ENCODE peak calls at places on chromosomes 6 and 20, in nine cellular contexts. One of them, this sample, is unnamed.

GRCh38 chr6:169986171-169986847 is 234.9 kb downstream of the ERMARD start:
- DNase-seq in psoas muscle: no peak
- DNase-seq in uterus: no peak
- DNase-seq in AG10803: no peak
- DNase-seq in SK-N-SH: no peak
- DNase-seq in heart left ventricle: no peak
- DNase-seq in bronchial epithelial cell: no peak
- DNase-seq in HCT116: no peak
- DNase-seq in fibroblast of the aortic adventitia: no peak
- DNase-seq in this sample: no peak

GRCh38 chr20:61832181-61832580 is 233.5 kb downstream of the TAF4 start:
- DNase-seq in psoas muscle: no peak
- DNase-seq in uterus: no peak
- DNase-seq in AG10803: no peak
- DNase-seq in SK-N-SH: no peak
- DNase-seq in heart left ventricle: no peak
- DNase-seq in bronchial epithelial cell: no peak
- DNase-seq in HCT116: no peak
- DNase-seq in fibroblast of the aortic adventitia: no peak
- DNase-seq in this sample: no peak

GRCh38 chr6:150874184-150874583 is 8.7 kb downstream of the MTHFD1L start:
- DNase-seq in psoas muscle: no peak
- DNase-seq in uterus: no peak
- DNase-seq in AG10803: no peak
- DNase-seq in SK-N-SH: no peak
- DNase-seq in heart left ventricle: no peak
- DNase-seq in bronchial epithelial cell: no peak
- DNase-seq in HCT116: no peak
- DNase-seq in fibroblast of the aortic adventitia: no peak
- DNase-seq in this sample: no peak

GRCh38 chr20:2396241-2396814 is 15.6 kb downstream of the TGM6 start:
- DNase-seq in psoas muscle: no peak
- DNase-seq in uterus: no peak
- DNase-seq in AG10803: no peak
- DNase-seq in SK-N-SH: no peak
- DNase-seq in heart left ventricle: no peak
- DNase-seq in bronchial epithelial cell: no peak
- DNase-seq in HCT116: no peak
- DNase-seq in fibroblast of the aortic adventitia: no peak
- DNase-seq in this sample: no peak

GRCh38 chr20:44153636-44154043 is 33.3 kb downstream of the JPH2 start:
- DNase-seq in psoas muscle: no peak
- DNase-seq in uterus: peak; percentile 66
- DNase-seq in AG10803: peak; percentile 76
- DNase-seq in SK-N-SH: no peak
- DNase-seq in heart left ventricle: no peak
- DNase-seq in bronchial epithelial cell: no peak
- DNase-seq in HCT116: no peak
- DNase-seq in fibroblast of the aortic adventitia: peak; percentile 13
- DNase-seq in this sample: peak; percentile 13

GRCh38 chr6:155829646-155830045 is 374.0 kb upstream of the NOX3 start:
- DNase-seq in psoas muscle: no peak
- DNase-seq in uterus: no peak
- DNase-seq in AG10803: no peak
- DNase-seq in SK-N-SH: no peak
- DNase-seq in heart left ventricle: no peak
- DNase-seq in bronchial epithelial cell: peak; percentile 75
- DNase-seq in HCT116: no peak
- DNase-seq in fibroblast of the aortic adventitia: no peak
- DNase-seq in this sample: no peak

GRCh38 chr20:10501377-10501776 is 66.3 kb downstream of the SLX4IP start:
- DNase-seq in psoas muscle: no peak
- DNase-seq in uterus: no peak
- DNase-seq in AG10803: peak; percentile 21
- DNase-seq in SK-N-SH: no peak
- DNase-seq in heart left ventricle: no peak
- DNase-seq in bronchial epithelial cell: peak; percentile 20
- DNase-seq in HCT116: no peak
- DNase-seq in fibroblast of the aortic adventitia: peak; percentile 25
- DNase-seq in this sample: peak; percentile 11

GRCh38 chr20:9306521-9306920 is 207.9 kb upstream of the LAMP5 start:
- DNase-seq in psoas muscle: no peak
- DNase-seq in uterus: no peak
- DNase-seq in AG10803: peak; percentile 85
- DNase-seq in SK-N-SH: no peak
- DNase-seq in heart left ventricle: no peak
- DNase-seq in bronchial epithelial cell: peak; percentile 94
- DNase-seq in HCT116: no peak
- DNase-seq in fibroblast of the aortic adventitia: peak; percentile 32
- DNase-seq in this sample: peak; percentile 77

DNA sequence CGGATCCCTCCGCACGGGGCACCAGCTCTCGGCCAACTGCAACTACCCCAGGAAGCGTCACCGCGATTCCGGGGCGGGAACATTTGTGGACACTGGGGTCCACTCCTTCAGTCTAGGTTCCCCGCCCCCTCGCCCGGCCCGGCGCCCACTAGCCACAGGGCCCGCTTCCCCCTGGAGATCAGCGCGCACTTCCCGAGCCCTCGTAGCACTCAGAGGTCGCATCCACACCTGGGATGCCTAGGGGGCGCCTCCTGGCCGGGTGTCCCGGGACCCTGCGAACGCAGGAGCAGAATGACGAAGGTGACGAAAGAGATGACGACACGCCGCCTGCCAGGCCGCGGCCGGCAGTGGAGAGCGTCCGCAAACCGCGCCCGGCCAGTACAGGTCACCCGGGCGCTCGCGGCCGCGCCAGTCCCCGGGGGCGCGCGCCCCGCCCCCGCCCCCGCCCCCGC is 309 bp upstream of the AIG1 start:
- DNase-seq in psoas muscle: peak; percentile 90
- DNase-seq in uterus: peak; percentile 69
- DNase-seq in AG10803: peak; percentile 90
- DNase-seq in SK-N-SH: peak; percentile 88
- DNase-seq in heart left ventricle: peak; percentile 85
- DNase-seq in bronchial epithelial cell: peak; percentile 68
- DNase-seq in HCT116: peak; percentile 90
- DNase-seq in fibroblast of the aortic adventitia: peak; percentile 77
- DNase-seq in this sample: peak; percentile 85
- TF ChIP-seq CTCF in psoas muscle: no peak
- TF ChIP-seq CTCF in uterus: no peak
- TF ChIP-seq CTCF in AG10803: no peak
- TF ChIP-seq CTCF in SK-N-SH: no peak
- TF ChIP-seq CTCF in heart left ventricle: peak; percentile 40
- TF ChIP-seq CTCF in bronchial epithelial cell: peak; percentile 32
- TF ChIP-seq CTCF in HCT116: no peak
- TF ChIP-seq CTCF in fibroblast of the aortic adventitia: peak; percentile 8
- TF ChIP-seq CTCF in this sample: no peak

GRCh38 chr6:43490523-43490939 is 13.2 kb downstream of the TJAP1 start:
- DNase-seq in psoas muscle: no peak
- DNase-seq in uterus: no peak
- DNase-seq in AG10803: no peak
- DNase-seq in SK-N-SH: no peak
- DNase-seq in heart left ventricle: no peak
- DNase-seq in bronchial epithelial cell: no peak
- DNase-seq in HCT116: no peak
- DNase-seq in fibroblast of the aortic adventitia: peak; percentile 47
- DNase-seq in this sample: no peak

GRCh38 chr6:43489277-43490072 is 12.1 kb downstream of the TJAP1 start:
- DNase-seq in psoas muscle: no peak
- DNase-seq in uterus: no peak
- DNase-seq in AG10803: no peak
- DNase-seq in SK-N-SH: peak; percentile 89
- DNase-seq in heart left ventricle: no peak
- DNase-seq in bronchial epithelial cell: no peak
- DNase-seq in HCT116: no peak
- DNase-seq in fibroblast of the aortic adventitia: no peak
- DNase-seq in this sample: no peak

GRCh38 chr6:43492673-43493072 is 15.3 kb downstream of the TJAP1 start:
- DNase-seq in psoas muscle: no peak
- DNase-seq in uterus: no peak
- DNase-seq in AG10803: peak; percentile 39
- DNase-seq in SK-N-SH: no peak
- DNase-seq in heart left ventricle: no peak
- DNase-seq in bronchial epithelial cell: no peak
- DNase-seq in HCT116: no peak
- DNase-seq in fibroblast of the aortic adventitia: no peak
- DNase-seq in this sample: no peak

GRCh38 chr6:43491750-43492661 is 14.6 kb downstream of the TJAP1 start:
- DNase-seq in psoas muscle: peak; percentile 95
- DNase-seq in uterus: peak; percentile 76
- DNase-seq in AG10803: peak; percentile 80
- DNase-seq in SK-N-SH: peak; percentile 52
- DNase-seq in heart left ventricle: peak; percentile 85
- DNase-seq in bronchial epithelial cell: peak; percentile 73
- DNase-seq in HCT116: no peak
- DNase-seq in fibroblast of the aortic adventitia: peak; percentile 73
- DNase-seq in this sample: peak; percentile 77

GRCh38 chr6:43488667-43489276 is 11.4 kb downstream of the TJAP1 start:
- DNase-seq in psoas muscle: no peak
- DNase-seq in uterus: no peak
- DNase-seq in AG10803: peak; percentile 51
- DNase-seq in SK-N-SH: no peak
- DNase-seq in heart left ventricle: no peak
- DNase-seq in bronchial epithelial cell: no peak
- DNase-seq in HCT116: no peak
- DNase-seq in fibroblast of the aortic adventitia: no peak
- DNase-seq in this sample: peak; percentile 28
- H3K4me3 ChIP-seq in psoas muscle: peak overlapping the region; percentile 8
- H3K4me3 ChIP-seq in uterus: no peak overlapping the region
- H3K4me3 ChIP-seq in AG10803: no peak overlapping the region
- H3K4me3 ChIP-seq in SK-N-SH: no peak overlapping the region
- H3K4me3 ChIP-seq in heart left ventricle: no peak overlapping the region
- H3K4me3 ChIP-seq in bronchial epithelial cell: no peak overlapping the region
- H3K4me3 ChIP-seq in HCT116: no peak overlapping the region
- H3K4me3 ChIP-seq in fibroblast of the aortic adventitia: no peak overlapping the region
- H3K4me3 ChIP-seq in this sample: no peak overlapping the region

GRCh38 chr6:10406556-10406955 is 8.3 kb downstream of the TFAP2A start:
- DNase-seq in psoas muscle: no peak
- DNase-seq in uterus: no peak
- DNase-seq in AG10803: no peak
- DNase-seq in SK-N-SH: no peak
- DNase-seq in heart left ventricle: no peak
- DNase-seq in bronchial epithelial cell: peak; percentile 91
- DNase-seq in HCT116: no peak
- DNase-seq in fibroblast of the aortic adventitia: no peak
- DNase-seq in this sample: no peak

GRCh38 chr6:10403385-10404106 is 11.3 kb downstream of the TFAP2A start:
- DNase-seq in psoas muscle: no peak
- DNase-seq in uterus: no peak
- DNase-seq in AG10803: peak; percentile 69
- DNase-seq in SK-N-SH: no peak
- DNase-seq in heart left ventricle: no peak
- DNase-seq in bronchial epithelial cell: peak; percentile 98
- DNase-seq in HCT116: no peak
- DNase-seq in fibroblast of the aortic adventitia: peak; percentile 92
- DNase-seq in this sample: peak; percentile 65

GRCh38 chr6:10404799-10405524 is 9.9 kb downstream of the TFAP2A start:
- DNase-seq in psoas muscle: no peak
- DNase-seq in uterus: no peak
- DNase-seq in AG10803: no peak
- DNase-seq in SK-N-SH: no peak
- DNase-seq in heart left ventricle: no peak
- DNase-seq in bronchial epithelial cell: peak; percentile 41
- DNase-seq in HCT116: no peak
- DNase-seq in fibroblast of the aortic adventitia: no peak
- DNase-seq in this sample: no peak

GRCh38 chr6:10402648-10403311 is 12.1 kb downstream of the TFAP2A start:
- DNase-seq in psoas muscle: no peak
- DNase-seq in uterus: no peak
- DNase-seq in AG10803: no peak
- DNase-seq in SK-N-SH: no peak
- DNase-seq in heart left ventricle: no peak
- DNase-seq in bronchial epithelial cell: peak; percentile 18
- DNase-seq in HCT116: no peak
- DNase-seq in fibroblast of the aortic adventitia: no peak
- DNase-seq in this sample: no peak

DNA sequence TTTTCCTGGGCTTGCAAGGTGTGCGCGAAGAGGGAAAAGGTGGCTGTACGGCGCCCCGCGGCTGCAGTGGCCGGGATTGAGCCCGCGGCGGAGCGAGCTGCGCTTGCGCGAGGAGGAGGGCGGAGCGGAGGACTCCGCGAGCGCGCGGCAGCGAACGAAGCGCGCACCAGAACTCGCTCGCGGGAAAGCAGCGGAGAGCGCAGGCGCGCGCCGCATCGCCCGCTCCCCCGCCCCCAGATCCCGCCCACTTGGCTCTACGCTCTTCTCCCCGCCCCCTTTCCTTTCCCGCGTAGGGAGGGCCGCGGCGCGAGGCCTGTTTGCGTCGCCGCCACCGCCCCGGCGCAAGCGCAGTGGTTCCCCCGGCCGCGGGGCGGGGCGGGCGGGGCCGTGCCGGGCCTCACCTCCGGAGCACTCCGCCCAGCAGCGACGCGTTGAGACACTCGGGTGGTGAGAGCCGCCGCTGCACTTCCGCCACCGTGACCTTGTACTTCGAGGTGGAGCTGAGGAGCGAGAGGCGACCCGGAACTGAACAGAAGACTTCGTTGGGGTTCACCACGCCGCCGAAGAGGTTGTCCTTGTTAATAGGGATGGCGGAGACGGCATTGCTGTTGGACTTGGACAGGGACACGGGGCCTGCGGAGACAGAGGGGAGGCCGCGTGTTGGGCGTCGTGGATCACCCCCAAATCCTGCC is 10.6 kb downstream of the TFAP2A start:
- DNase-seq in psoas muscle: peak; percentile 93
- DNase-seq in uterus: peak; percentile 86
- DNase-seq in AG10803: peak; percentile 92
- DNase-seq in SK-N-SH: peak; percentile 99
- DNase-seq in heart left ventricle: peak; percentile 84
- DNase-seq in bronchial epithelial cell: peak; percentile 91
- DNase-seq in HCT116: peak; percentile 92
- DNase-seq in fibroblast of the aortic adventitia: peak; percentile 94
- DNase-seq in this sample: peak; percentile 97
- TF ChIP-seq CTCF in psoas muscle: peak; percentile 22
- TF ChIP-seq CTCF in uterus: no peak
- TF ChIP-seq CTCF in AG10803: peak; percentile 40
- TF ChIP-seq CTCF in SK-N-SH: no peak
- TF ChIP-seq CTCF in heart left ventricle: peak; percentile 51
- TF ChIP-seq CTCF in bronchial epithelial cell: peak; percentile 57
- TF ChIP-seq CTCF in HCT116: peak; percentile 46
- TF ChIP-seq CTCF in fibroblast of the aortic adventitia: peak; percentile 58
- TF ChIP-seq CTCF in this sample: no peak

GRCh38 chr6:138544521-138544920 is 45.2 kb upstream of the NHSL1 start:
- DNase-seq in psoas muscle: no peak
- DNase-seq in uterus: no peak
- DNase-seq in AG10803: peak; percentile 29
- DNase-seq in SK-N-SH: no peak
- DNase-seq in heart left ventricle: no peak
- DNase-seq in bronchial epithelial cell: no peak
- DNase-seq in HCT116: no peak
- DNase-seq in fibroblast of the aortic adventitia: peak; percentile 49
- DNase-seq in this sample: peak; percentile 42

GRCh38 chr6:138546733-138547185 is 47.5 kb upstream of the NHSL1 start:
- DNase-seq in psoas muscle: no peak
- DNase-seq in uterus: no peak
- DNase-seq in AG10803: no peak
- DNase-seq in SK-N-SH: no peak
- DNase-seq in heart left ventricle: no peak
- DNase-seq in bronchial epithelial cell: peak; percentile 47
- DNase-seq in HCT116: no peak
- DNase-seq in fibroblast of the aortic adventitia: no peak
- DNase-seq in this sample: peak; percentile 74

GRCh38 chr6:138545621-138545980 is 46.3 kb upstream of the NHSL1 start:
- DNase-seq in psoas muscle: peak; percentile 72
- DNase-seq in uterus: peak; percentile 63
- DNase-seq in AG10803: peak; percentile 63
- DNase-seq in SK-N-SH: no peak
- DNase-seq in heart left ventricle: peak; percentile 85
- DNase-seq in bronchial epithelial cell: no peak
- DNase-seq in HCT116: no peak
- DNase-seq in fibroblast of the aortic adventitia: peak; percentile 87
- DNase-seq in this sample: peak; percentile 41

GRCh38 chr6:138541793-138542481 is 42.6 kb upstream of the NHSL1 start:
- DNase-seq in psoas muscle: no peak
- DNase-seq in uterus: no peak
- DNase-seq in AG10803: peak; percentile 38
- DNase-seq in SK-N-SH: no peak
- DNase-seq in heart left ventricle: no peak
- DNase-seq in bronchial epithelial cell: no peak
- DNase-seq in HCT116: no peak
- DNase-seq in fibroblast of the aortic adventitia: peak; percentile 82
- DNase-seq in this sample: peak; percentile 40

GRCh38 chr6:138543648-138544047 is 44.4 kb upstream of the NHSL1 start:
- DNase-seq in psoas muscle: no peak
- DNase-seq in uterus: no peak
- DNase-seq in AG10803: no peak
- DNase-seq in SK-N-SH: no peak
- DNase-seq in heart left ventricle: no peak
- DNase-seq in bronchial epithelial cell: no peak
- DNase-seq in HCT116: no peak
- DNase-seq in fibroblast of the aortic adventitia: no peak
- DNase-seq in this sample: no peak
- H3K4me3 ChIP-seq in psoas muscle: no peak overlapping the region
- H3K4me3 ChIP-seq in uterus: no peak overlapping the region
- H3K4me3 ChIP-seq in AG10803: no peak overlapping the region
- H3K4me3 ChIP-seq in SK-N-SH: no peak overlapping the region
- H3K4me3 ChIP-seq in heart left ventricle: no peak overlapping the region
- H3K4me3 ChIP-seq in bronchial epithelial cell: no peak overlapping the region
- H3K4me3 ChIP-seq in HCT116: no peak overlapping the region
- H3K4me3 ChIP-seq in fibroblast of the aortic adventitia: peak overlapping the region; percentile 71
- H3K4me3 ChIP-seq in this sample: no peak overlapping the region